ENCODE peak calls at places on chromosomes 12 and 14, in five cellular contexts. A is CD8-positive, alpha-beta memory T cell; X is endodermal cell; P is heart right ventricle; L is NT2/D1. V is an unnamed sample. For H3K27me3 and H3K9me3, the result is how much of the 10 kb centered on the place peaks cover.

GRCh38 chr12:124392271-124392990 is 97.5 kb downstream of the RFLNA start:
- DNase-seq in A (no peak), P (no peak), L (peak), X (peak), V (peak)

GRCh38 chr14:75495882-75496281 is 26.4 kb upstream of the BATF start:
- DNase-seq in A (no peak), X (no peak), L (no peak), P (no peak), V (no peak)

GRCh38 chr12:53712059-53712643 is 15.1 kb downstream of the CALCOCO1 start:
- DNase-seq in A (no peak), L (no peak), X (no peak), P (no peak), V (no peak)

GRCh38 chr12:58668831-58669230 is 251.5 kb downstream of the LRIG3 start:
- DNase-seq in P (no peak), X (no peak), L (no peak), A (no peak), V (no peak)

GRCh38 chr14:54058501-54058900 is 101.9 kb upstream of the BMP4 start:
- DNase-seq in A (no peak), L (no peak), P (no peak), X (no peak), V (no peak)

GRCh38 chr12:4417471-4417870 is 28.1 kb downstream of the FGF6 start:
- DNase-seq in L (no peak), X (peak), P (no peak), A (no peak), V (no peak)

GRCh38 chr12:30286345-30286926 is 409.2 kb downstream of the IPO8 start:
- DNase-seq in A (no peak), P (no peak), X (no peak), L (no peak), V (no peak)

GRCh38 chr14:61284001-61284400 is 2.9 kb upstream of the TMEM30B start:
- DNase-seq in L (no peak), X (no peak), A (no peak), P (no peak), V (no peak)

GRCh38 chr14:45810152-45810872 is 557.3 kb upstream of the MIS18BP1 start:
- DNase-seq in X (peak), A (no peak), L (no peak), P (no peak), V (no peak)

GRCh38 chr12:76962099-76962498 is 83.3 kb upstream of the CSRP2 start:
- DNase-seq in X (no peak), L (no peak), A (no peak), P (no peak), V (no peak)

GRCh38 chr12:69583203-69583602 is 2.1 kb upstream of the CCT2 start:
- DNase-seq in P (no peak), L (peak), X (peak), A (no peak), V (no peak)

GRCh38 chr12:124867389-124867930 is 3.8 kb upstream of the SCARB1 start:
- DNase-seq in P (no peak), A (no peak), L (no peak), X (no peak), V (no peak)

GRCh38 chr12:97552410-97553050 is 89.9 kb downstream of the RMST start:
- DNase-seq in P (no peak), A (no peak), X (no peak), L (no peak), V (no peak)

DNA sequence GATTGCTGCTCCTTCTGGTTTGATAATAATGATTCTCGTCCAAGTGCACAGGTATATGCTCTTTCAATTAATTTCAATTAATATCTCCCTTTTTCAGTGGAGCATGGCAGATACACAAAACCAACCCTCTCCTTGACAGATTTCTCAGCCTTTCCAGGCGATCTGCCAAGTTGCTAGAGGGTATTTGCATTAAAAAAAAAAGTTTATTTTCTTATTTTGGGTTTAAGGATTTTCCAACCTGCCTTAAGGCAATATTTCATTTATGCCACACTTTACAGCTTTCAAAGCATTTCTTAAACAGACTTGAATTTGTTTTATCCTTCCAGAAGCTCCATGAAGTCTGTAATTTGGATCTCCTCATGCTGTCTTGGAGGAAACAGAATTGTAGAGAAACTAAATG is 2.1 kb downstream of the DGLUCY start:
- DNase-seq in P (no peak), L (no peak), A (no peak), X (no peak), V (no peak)
- H3K4me3 ChIP-seq in P (peak), L (no peak), A (peak), X (no peak), V (peak)

GRCh38 chr14:22395803-22396202 is 193.2 kb downstream of the DAD1 start:
- DNase-seq in L (no peak), X (no peak), A (no peak), P (no peak), V (no peak)
- H3K27me3 ChIP-seq in L (under half), X (under half), A (under half), P (under half), V (under half)

GRCh38 chr12:117178301-117178700 is 12.0 kb downstream of the FBXO21 start:
- DNase-seq in A (no peak), P (no peak), X (no peak), L (no peak), V (no peak)

GRCh38 chr12:117178745-117179144 is 11.5 kb downstream of the FBXO21 start:
- DNase-seq in X (no peak), L (no peak), A (no peak), P (no peak), V (no peak)

GRCh38 chr12:117182866-117183265 is 7.4 kb downstream of the FBXO21 start:
- DNase-seq in A (no peak), X (no peak), L (no peak), P (no peak), V (no peak)

DNA sequence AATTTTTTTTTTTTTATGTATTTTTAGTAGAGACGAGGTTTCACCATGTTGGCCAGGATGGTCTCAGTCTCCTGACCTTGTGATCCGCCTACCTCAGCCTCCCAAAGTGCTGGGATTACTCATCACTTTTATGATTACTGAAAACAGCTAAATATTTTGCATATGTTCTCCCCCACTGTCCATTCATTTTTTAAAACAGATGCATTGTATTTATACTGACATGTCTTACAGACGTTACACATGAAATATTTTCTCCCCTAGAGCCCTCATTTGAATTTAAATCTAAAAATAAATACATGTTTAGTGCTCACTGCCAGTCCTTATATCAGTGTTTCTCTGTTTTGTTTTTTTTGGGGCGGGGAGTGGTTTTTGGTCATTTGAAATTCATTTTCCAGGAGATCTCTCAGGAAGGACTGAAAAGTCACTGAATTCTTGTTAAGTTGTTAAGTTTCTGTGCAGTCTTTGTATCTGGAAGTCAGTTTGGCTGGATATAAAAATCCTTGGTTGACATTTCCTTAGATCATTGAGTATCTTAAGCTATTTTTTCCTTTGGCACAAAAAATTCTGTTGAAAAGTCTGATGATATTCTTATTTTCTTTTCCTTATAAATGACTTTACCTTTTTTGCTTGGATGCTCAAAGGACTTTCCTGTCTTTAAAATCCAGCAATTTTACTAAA is 9.3 kb downstream of the FBXO21 start:
- DNase-seq in X (no peak), A (no peak), P (no peak), L (no peak), V (no peak)
- H3K9me3 ChIP-seq in X (under half), A (under half), P (under half), L (under half), V (under half)

DNA sequence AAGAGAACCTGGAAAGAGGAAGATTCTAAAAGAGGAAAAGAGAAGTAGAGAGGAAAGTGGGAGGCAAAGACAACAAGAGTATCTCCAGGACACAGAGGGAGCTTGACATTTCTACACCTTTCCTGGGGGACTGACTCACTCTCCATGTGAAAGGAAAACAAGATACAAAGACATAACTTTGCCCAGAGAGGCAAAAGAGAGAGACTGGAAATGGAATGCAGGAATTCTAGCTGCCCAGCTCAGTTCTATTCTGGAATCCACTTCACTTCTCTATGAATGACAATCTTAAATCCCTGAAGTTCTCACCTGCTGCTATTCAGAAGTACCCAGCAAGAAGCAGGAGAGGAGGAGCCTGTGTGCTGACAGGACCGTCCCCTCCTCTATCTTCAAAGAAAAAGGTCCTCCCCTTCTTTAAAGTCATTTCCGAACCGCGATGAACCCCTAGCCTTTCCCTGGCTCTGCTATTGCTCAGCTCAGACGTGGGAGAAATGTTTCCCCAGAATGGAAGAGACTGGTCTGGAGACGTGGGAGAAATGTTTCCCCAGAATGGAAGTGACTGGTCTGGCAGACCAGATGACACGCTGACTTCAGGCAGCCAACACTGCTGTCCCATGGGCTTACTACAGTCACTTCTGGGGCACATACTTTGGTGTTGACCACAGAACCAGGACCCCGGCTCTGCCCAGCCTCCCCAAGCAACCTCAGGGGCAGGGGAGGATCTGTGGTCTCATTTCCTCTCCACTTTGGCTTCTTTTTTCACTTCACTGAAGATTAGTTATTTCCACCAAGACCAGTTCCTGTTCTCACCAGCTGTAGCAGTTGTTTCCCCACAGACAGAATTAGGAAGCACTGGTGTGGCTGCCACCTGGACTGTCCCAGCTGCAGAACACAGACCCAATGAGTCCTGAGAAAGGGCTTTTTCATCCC is 8.3 kb downstream of the FMNL3 start:
- DNase-seq in X (peak), L (peak), A (peak), P (peak), V (no peak)
- H3K4me3 ChIP-seq in X (peak), L (peak), A (peak), P (peak), V (no peak)

DNA sequence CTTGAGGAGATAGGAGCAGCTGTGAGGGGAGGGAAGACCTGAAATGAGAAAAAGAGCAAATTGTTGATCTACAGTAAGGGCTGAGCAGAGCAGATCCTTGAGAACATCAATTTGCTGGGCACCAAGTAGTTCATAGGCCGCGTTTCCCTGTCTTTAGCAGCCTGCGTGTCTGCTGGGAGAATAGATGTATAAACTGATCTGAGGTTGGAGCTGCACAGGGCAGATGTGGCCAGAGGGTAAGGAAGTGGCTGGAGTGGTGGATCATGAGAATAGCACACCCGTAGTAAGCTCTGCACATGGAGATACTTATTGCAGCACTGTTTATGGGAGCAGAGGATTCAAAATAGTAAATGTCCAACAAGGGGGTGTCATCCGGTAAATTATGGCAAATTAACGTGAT is 44.4 kb downstream of the NTF3 start:
- DNase-seq in X (no peak), P (no peak), L (no peak), A (no peak), V (no peak)
- H3K27me3 ChIP-seq in X (under half), P (under half), L (under half), A (under half), V (under half)

GRCh38 chr12:32264995-32265394 is 134.4 kb upstream of the FGD4 start:
- DNase-seq in A (no peak), X (no peak), L (no peak), P (no peak), V (no peak)

GRCh38 chr12:32265920-32266319 is 133.4 kb upstream of the FGD4 start:
- DNase-seq in A (no peak), X (no peak), P (no peak), L (no peak), V (no peak)

GRCh38 chr12:32261638-32262037 is 137.7 kb upstream of the FGD4 start:
- DNase-seq in A (no peak), X (peak), L (peak), P (no peak), V (no peak)

GRCh38 chr12:32266756-32267155 is 132.6 kb upstream of the FGD4 start:
- DNase-seq in P (no peak), L (no peak), A (no peak), X (no peak), V (no peak)

DNA sequence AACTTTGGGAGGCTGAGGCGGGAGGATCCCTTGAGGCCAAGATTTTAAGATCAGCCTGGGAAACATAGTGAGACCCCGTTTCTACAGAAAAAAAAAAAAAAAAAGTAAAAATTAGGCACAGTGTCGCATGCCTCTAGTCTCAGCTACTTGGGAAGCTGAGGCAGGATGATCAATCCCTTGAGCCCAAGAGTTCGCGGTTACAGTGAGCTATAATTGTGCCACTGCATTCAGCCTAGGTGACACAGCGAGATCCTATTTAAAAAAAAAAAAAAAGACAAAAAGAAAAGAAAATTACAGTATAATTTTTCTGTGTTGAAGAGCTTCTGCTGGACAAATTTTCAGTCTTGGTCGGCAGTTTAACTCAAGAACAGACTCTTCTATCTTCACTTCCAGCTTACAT is 133.9 kb upstream of the FGD4 start:
- DNase-seq in P (no peak), L (no peak), X (no peak), A (no peak), V (no peak)
- H3K9me3 ChIP-seq in P (under half), L (under half), X (under half), A (under half), V (under half)

DNA sequence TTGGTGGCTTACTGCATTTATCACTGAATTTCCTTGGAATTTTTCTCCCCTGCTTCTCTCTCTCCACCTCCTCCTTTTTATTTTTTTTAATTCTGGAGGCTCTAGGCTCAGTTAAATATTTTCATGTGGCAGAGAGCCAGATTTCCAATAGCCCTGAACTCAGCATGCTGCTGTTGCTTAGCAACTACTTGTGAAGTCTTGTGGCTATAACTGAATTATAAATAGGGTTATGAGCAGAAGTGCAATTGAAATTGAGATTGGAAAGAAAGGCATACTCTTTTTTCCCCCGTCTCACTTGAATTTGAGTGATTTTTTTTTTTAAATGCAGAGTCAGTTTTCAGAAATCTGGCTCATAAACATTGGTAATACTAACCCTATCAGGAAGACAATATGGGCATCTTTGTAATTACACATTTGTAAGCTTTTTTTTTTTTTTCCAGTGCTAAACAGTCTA is 38.3 kb downstream of the ATF7IP start:
- DNase-seq in L (no peak), A (peak), P (no peak), X (no peak), V (no peak)
- H3K4me3 ChIP-seq in L (no peak), A (no peak), P (no peak), X (no peak), V (no peak)

GRCh38 chr12:103100226-103100866 is 142.9 kb downstream of the ASCL1 start:
- DNase-seq in A (no peak), X (no peak), L (no peak), P (no peak), V (no peak)

GRCh38 chr12:103093499-103094106 is 136.1 kb downstream of the ASCL1 start:
- DNase-seq in A (no peak), P (no peak), L (peak), X (no peak), V (no peak)

GRCh38 chr12:103102225-103102744 is 144.8 kb downstream of the ASCL1 start:
- DNase-seq in P (no peak), L (no peak), A (no peak), X (no peak), V (no peak)

GRCh38 chr12:103097496-103097895 is 140.0 kb downstream of the ASCL1 start:
- DNase-seq in P (no peak), L (no peak), A (no peak), X (no peak), V (no peak)
- H3K27me3 ChIP-seq in P (under half), L (under half), A (under half), X (under half), V (under half)

GRCh38 chr14:106846218-106846617 is 1319.8 kb downstream of the TMEM121 start:
- DNase-seq in L (no peak), X (no peak), A (no peak), P (no peak), V (no peak)
- H3K9me3 ChIP-seq in L (under half), X (half or more), A (under half), P (under half), V (under half)

V was measured in left lung.